ENCODE peak calls at places on chromosomes 1 and 21, in six cellular contexts. One of them, this sample, is unnamed.

GRCh38 chr1:51101976-51102375 is at the start of gene C1orf185:
- DNase-seq in mesenchymal stem cell: no peak
- DNase-seq in substantia nigra: no peak
- DNase-seq in pancreas: no peak
- DNase-seq in A549: no peak
- DNase-seq in tibial nerve: no peak
- DNase-seq in this sample: no peak

GRCh38 chr21:34221331-34222030 is 142.3 kb upstream of the KCNE2 start:
- DNase-seq in mesenchymal stem cell: peak
- DNase-seq in substantia nigra: no peak
- DNase-seq in pancreas: no peak
- DNase-seq in A549: no peak
- DNase-seq in tibial nerve: no peak
- DNase-seq in this sample: no peak

GRCh38 chr21:33949516-33950424 is 34.2 kb upstream of the ATP5PO start:
- DNase-seq in mesenchymal stem cell: no peak
- DNase-seq in substantia nigra: no peak
- DNase-seq in pancreas: no peak
- DNase-seq in A549: no peak
- DNase-seq in tibial nerve: no peak
- DNase-seq in this sample: no peak

GRCh38 chr1:183212870-183213269 is 26.8 kb downstream of the LAMC2 start:
- DNase-seq in mesenchymal stem cell: no peak
- DNase-seq in substantia nigra: no peak
- DNase-seq in pancreas: no peak
- DNase-seq in A549: no peak
- DNase-seq in tibial nerve: no peak
- DNase-seq in this sample: no peak

GRCh38 chr1:94927405-94928175 is 680 bp upstream of the CNN3 start:
- DNase-seq in mesenchymal stem cell: peak
- DNase-seq in substantia nigra: peak
- DNase-seq in pancreas: no peak
- DNase-seq in A549: no peak
- DNase-seq in tibial nerve: peak
- DNase-seq in this sample: peak

GRCh38 chr1:154186177-154186576 is 5.7 kb downstream of the TPM3 start:
- DNase-seq in mesenchymal stem cell: peak
- DNase-seq in substantia nigra: no peak
- DNase-seq in pancreas: peak
- DNase-seq in A549: peak
- DNase-seq in tibial nerve: no peak
- DNase-seq in this sample: no peak

GRCh38 chr1:208045410-208046252 is 134.7 kb upstream of the CD34 start:
- DNase-seq in mesenchymal stem cell: no peak
- DNase-seq in substantia nigra: no peak
- DNase-seq in pancreas: peak
- DNase-seq in A549: peak
- DNase-seq in tibial nerve: no peak
- DNase-seq in this sample: no peak

GRCh38 chr21:36478941-36479340 is 981 bp downstream of the CLDN14 start:
- DNase-seq in mesenchymal stem cell: no peak
- DNase-seq in substantia nigra: peak
- DNase-seq in pancreas: no peak
- DNase-seq in A549: peak
- DNase-seq in tibial nerve: no peak
- DNase-seq in this sample: no peak

GRCh38 chr1:31742462-31743212 is 21.5 kb downstream of the ADGRB2 start:
- DNase-seq in mesenchymal stem cell: no peak
- DNase-seq in substantia nigra: no peak
- DNase-seq in pancreas: no peak
- DNase-seq in A549: no peak
- DNase-seq in tibial nerve: no peak
- DNase-seq in this sample: no peak

GRCh38 chr1:76198452-76198851 is 123.9 kb downstream of the ST6GALNAC3 start:
- DNase-seq in mesenchymal stem cell: no peak
- DNase-seq in substantia nigra: no peak
- DNase-seq in pancreas: no peak
- DNase-seq in A549: no peak
- DNase-seq in tibial nerve: no peak
- DNase-seq in this sample: no peak

GRCh38 chr1:18732686-18733085 is 102.0 kb downstream of the PAX7 start:
- DNase-seq in mesenchymal stem cell: no peak
- DNase-seq in substantia nigra: no peak
- DNase-seq in pancreas: no peak
- DNase-seq in A549: no peak
- DNase-seq in tibial nerve: no peak
- DNase-seq in this sample: no peak

GRCh38 chr1:212182585-212182984 is 102.6 kb upstream of the PPP2R5A start:
- DNase-seq in mesenchymal stem cell: no peak
- DNase-seq in substantia nigra: no peak
- DNase-seq in pancreas: no peak
- DNase-seq in A549: no peak
- DNase-seq in tibial nerve: no peak
- DNase-seq in this sample: no peak

GRCh38 chr1:153883223-153883622 is 39.5 kb downstream of the GATAD2B start:
- DNase-seq in mesenchymal stem cell: no peak
- DNase-seq in substantia nigra: no peak
- DNase-seq in pancreas: no peak
- DNase-seq in A549: no peak
- DNase-seq in tibial nerve: no peak
- DNase-seq in this sample: no peak

GRCh38 chr1:21338568-21339401 is 48.5 kb upstream of the ECE1 start:
- DNase-seq in mesenchymal stem cell: peak
- DNase-seq in substantia nigra: no peak
- DNase-seq in pancreas: peak
- DNase-seq in A549: no peak
- DNase-seq in tibial nerve: peak
- DNase-seq in this sample: no peak

GRCh38 chr1:36638268-36638667 is 155.6 kb upstream of the CSF3R start:
- DNase-seq in mesenchymal stem cell: no peak
- DNase-seq in substantia nigra: no peak
- DNase-seq in pancreas: no peak
- DNase-seq in A549: no peak
- DNase-seq in tibial nerve: no peak
- DNase-seq in this sample: no peak

GRCh38 chr1:36456391-36456928 is 6.2 kb upstream of the OSCP1 start:
- DNase-seq in mesenchymal stem cell: no peak
- DNase-seq in substantia nigra: no peak
- DNase-seq in pancreas: no peak
- DNase-seq in A549: no peak
- DNase-seq in tibial nerve: no peak
- DNase-seq in this sample: no peak

GRCh38 chr21:41885341-41886024 is 6.3 kb upstream of the PRDM15 start:
- DNase-seq in mesenchymal stem cell: peak
- DNase-seq in substantia nigra: no peak
- DNase-seq in pancreas: no peak
- DNase-seq in A549: no peak
- DNase-seq in tibial nerve: no peak
- DNase-seq in this sample: no peak

GRCh38 chr21:30194701-30195299 is 21.1 kb downstream of the CLDN8 start:
- DNase-seq in mesenchymal stem cell: peak
- DNase-seq in substantia nigra: no peak
- DNase-seq in pancreas: no peak
- DNase-seq in A549: no peak
- DNase-seq in tibial nerve: no peak
- DNase-seq in this sample: no peak

GRCh38 chr21:43624343-43624742 is 34.9 kb downstream of the HSF2BP start:
- DNase-seq in mesenchymal stem cell: no peak
- DNase-seq in substantia nigra: no peak
- DNase-seq in pancreas: no peak
- DNase-seq in A549: no peak
- DNase-seq in tibial nerve: no peak
- DNase-seq in this sample: no peak

GRCh38 chr1:53462213-53462612 is 3.0 kb downstream of the DMRTB1 start:
- DNase-seq in mesenchymal stem cell: no peak
- DNase-seq in substantia nigra: no peak
- DNase-seq in pancreas: no peak
- DNase-seq in A549: no peak
- DNase-seq in tibial nerve: no peak
- DNase-seq in this sample: no peak

GRCh38 chr1:87226341-87226760 is 102.3 kb upstream of the LMO4 start:
- DNase-seq in mesenchymal stem cell: peak
- DNase-seq in substantia nigra: no peak
- DNase-seq in pancreas: no peak
- DNase-seq in A549: peak
- DNase-seq in tibial nerve: peak
- DNase-seq in this sample: no peak

GRCh38 chr1:15969321-15969880 is 6.5 kb downstream of the ZBTB17 start:
- DNase-seq in mesenchymal stem cell: no peak
- DNase-seq in substantia nigra: no peak
- DNase-seq in pancreas: no peak
- DNase-seq in A549: no peak
- DNase-seq in tibial nerve: no peak
- DNase-seq in this sample: no peak

GRCh38 chr21:41530366-41530765 is 22.4 kb upstream of the TMPRSS2 start:
- DNase-seq in mesenchymal stem cell: no peak
- DNase-seq in substantia nigra: no peak
- DNase-seq in pancreas: no peak
- DNase-seq in A549: no peak
- DNase-seq in tibial nerve: no peak
- DNase-seq in this sample: no peak

GRCh38 chr21:35780983-35781382 is 279.3 kb downstream of the SETD4 start:
- DNase-seq in mesenchymal stem cell: no peak
- DNase-seq in substantia nigra: no peak
- DNase-seq in pancreas: no peak
- DNase-seq in A549: no peak
- DNase-seq in tibial nerve: no peak
- DNase-seq in this sample: no peak

GRCh38 chr1:119947468-119947867 is 51.2 kb upstream of the ADAM30 start:
- DNase-seq in mesenchymal stem cell: peak
- DNase-seq in substantia nigra: no peak
- DNase-seq in pancreas: no peak
- DNase-seq in A549: no peak
- DNase-seq in tibial nerve: no peak
- DNase-seq in this sample: no peak

GRCh38 chr1:227303662-227304061 is 14.6 kb downstream of the CDC42BPA start:
- DNase-seq in mesenchymal stem cell: no peak
- DNase-seq in substantia nigra: no peak
- DNase-seq in pancreas: no peak
- DNase-seq in A549: no peak
- DNase-seq in tibial nerve: no peak
- DNase-seq in this sample: no peak

GRCh38 chr21:16176570-16176969 is 446.8 kb downstream of the USP25 start:
- DNase-seq in mesenchymal stem cell: no peak
- DNase-seq in substantia nigra: no peak
- DNase-seq in pancreas: no peak
- DNase-seq in A549: no peak
- DNase-seq in tibial nerve: no peak
- DNase-seq in this sample: no peak
- H3K27ac ChIP-seq in mesenchymal stem cell: no peak
- H3K27ac ChIP-seq in substantia nigra: no peak
- H3K27ac ChIP-seq in pancreas: no peak
- H3K27ac ChIP-seq in A549: no peak
- H3K27ac ChIP-seq in tibial nerve: no peak
- H3K27ac ChIP-seq in this sample: no peak

DNA sequence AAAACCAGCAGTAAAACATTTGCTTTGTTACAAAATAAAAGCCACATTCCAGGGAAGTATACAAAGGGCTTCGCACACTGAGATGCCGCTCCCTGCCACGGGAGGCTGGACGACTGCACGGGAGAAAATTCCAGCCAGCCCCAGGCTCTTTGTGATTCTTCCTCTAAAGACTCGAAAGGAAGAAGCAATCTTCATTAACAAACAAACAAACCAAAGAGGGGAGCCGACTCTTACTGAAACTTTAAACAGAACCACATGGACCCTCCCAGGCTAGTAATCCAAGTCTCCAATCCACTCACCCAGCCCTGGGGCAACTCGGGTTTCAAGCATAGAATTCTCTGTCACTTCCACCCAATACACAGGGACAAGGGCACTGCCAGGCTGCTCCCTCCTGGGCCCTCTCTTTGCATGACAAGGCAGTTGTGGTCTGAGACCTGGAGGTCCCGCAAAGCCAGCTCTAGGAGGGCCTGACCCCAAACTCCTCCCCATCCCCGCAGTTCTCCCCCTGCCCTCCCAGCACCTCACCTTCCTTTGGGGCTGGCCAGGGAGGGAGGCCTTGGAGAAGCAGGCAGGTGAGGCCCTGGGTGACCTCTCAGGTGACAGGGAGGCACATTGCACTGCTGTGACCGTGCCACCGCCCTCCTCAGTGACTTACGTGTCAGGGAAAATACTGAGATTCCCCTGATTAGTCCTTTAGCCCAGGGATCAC is 26.6 kb upstream of the COL18A1 start:
- DNase-seq in mesenchymal stem cell: peak
- DNase-seq in substantia nigra: no peak
- DNase-seq in pancreas: peak
- DNase-seq in A549: no peak
- DNase-seq in tibial nerve: no peak
- DNase-seq in this sample: no peak
- H3K27ac ChIP-seq in mesenchymal stem cell: peak
- H3K27ac ChIP-seq in substantia nigra: no peak
- H3K27ac ChIP-seq in pancreas: peak
- H3K27ac ChIP-seq in A549: peak
- H3K27ac ChIP-seq in tibial nerve: no peak
- H3K27ac ChIP-seq in this sample: no peak

GRCh38 chr1:228478326-228478725 is 8.9 kb upstream of the RNF187 start:
- DNase-seq in mesenchymal stem cell: no peak
- DNase-seq in substantia nigra: no peak
- DNase-seq in pancreas: no peak
- DNase-seq in A549: no peak
- DNase-seq in tibial nerve: no peak
- DNase-seq in this sample: no peak
- H3K27ac ChIP-seq in mesenchymal stem cell: no peak
- H3K27ac ChIP-seq in substantia nigra: no peak
- H3K27ac ChIP-seq in pancreas: no peak
- H3K27ac ChIP-seq in A549: no peak
- H3K27ac ChIP-seq in tibial nerve: no peak
- H3K27ac ChIP-seq in this sample: no peak

GRCh38 chr1:42817976-42818375 is 779 bp upstream of the SVBP start:
- DNase-seq in mesenchymal stem cell: no peak
- DNase-seq in substantia nigra: no peak
- DNase-seq in pancreas: no peak
- DNase-seq in A549: no peak
- DNase-seq in tibial nerve: no peak
- DNase-seq in this sample: no peak

GRCh38 chr1:42820813-42821212 is 3.6 kb upstream of the SVBP start:
- DNase-seq in mesenchymal stem cell: no peak
- DNase-seq in substantia nigra: no peak
- DNase-seq in pancreas: no peak
- DNase-seq in A549: no peak
- DNase-seq in tibial nerve: no peak
- DNase-seq in this sample: no peak

GRCh38 chr1:42816600-42817439 is at the start of the genes ERMAP and SVBP:
- DNase-seq in mesenchymal stem cell: peak
- DNase-seq in substantia nigra: peak
- DNase-seq in pancreas: peak
- DNase-seq in A549: peak
- DNase-seq in tibial nerve: peak
- DNase-seq in this sample: peak

GRCh38 chr1:42815938-42816599 is 853 bp upstream of the ERMAP start:
- DNase-seq in mesenchymal stem cell: peak
- DNase-seq in substantia nigra: no peak
- DNase-seq in pancreas: no peak
- DNase-seq in A549: no peak
- DNase-seq in tibial nerve: no peak
- DNase-seq in this sample: no peak

DNA sequence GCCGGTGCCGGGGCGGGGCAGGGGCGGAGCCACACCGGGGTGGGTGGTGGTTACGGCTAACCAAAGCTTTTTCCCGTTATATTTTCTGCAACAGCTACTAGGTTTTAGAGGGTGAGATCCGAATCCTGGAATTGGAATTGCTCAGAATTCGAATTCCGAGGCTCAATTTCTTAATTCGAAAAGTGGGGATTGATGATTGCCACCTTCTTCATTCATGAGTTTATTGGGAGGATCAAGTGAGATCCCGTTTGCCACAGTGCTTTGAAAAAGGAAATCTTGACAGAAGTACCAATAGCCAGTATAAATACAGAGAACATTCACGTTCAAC is 207 bp upstream of the SVBP start:
- DNase-seq in mesenchymal stem cell: no peak
- DNase-seq in substantia nigra: no peak
- DNase-seq in pancreas: no peak
- DNase-seq in A549: peak
- DNase-seq in tibial nerve: no peak
- DNase-seq in this sample: no peak
- H3K27ac ChIP-seq in mesenchymal stem cell: no peak
- H3K27ac ChIP-seq in substantia nigra: peak
- H3K27ac ChIP-seq in pancreas: peak
- H3K27ac ChIP-seq in A549: peak
- H3K27ac ChIP-seq in tibial nerve: peak
- H3K27ac ChIP-seq in this sample: no peak